ENCODE peak calls at places on chromosome 9, in six cellular contexts. G is spleen, Z is fibroblast of pulmonary artery, B is transverse colon, W is fibroblast of mammary gland, F is choroid plexus epithelial cell. R is an unnamed sample.

GRCh38 chr9:124444166-124444565 is 6.1 kb upstream of the ADGRD2 start:
- DNase-seq in G (no peak), Z (no peak), B (no peak), W (no peak), F (no peak), R (no peak)

GRCh38 chr9:125659954-125660353 is 47.1 kb downstream of the MAPKAP1 start:
- DNase-seq in G (no peak), Z (peak; percentile 78), B (no peak), W (peak; percentile 88), F (peak; percentile 70), R (no peak)

GRCh38 chr9:17802249-17802857 is 223.5 kb downstream of the SH3GL2 start:
- DNase-seq in G (no peak), Z (peak; percentile 32), B (no peak), W (peak; percentile 30), F (peak; percentile 43), R (no peak)

GRCh38 chr9:77807295-77807694 is 159.2 kb upstream of the GNA14 start:
- DNase-seq in G (no peak), Z (peak; percentile 99), B (no peak), W (peak; percentile 95), F (peak; percentile 98), R (peak; percentile 30)

GRCh38 chr9:95242613-95243012 is 74.9 kb downstream of the FANCC start:
- DNase-seq in G (no peak), Z (no peak), B (no peak), W (no peak), F (no peak), R (no peak)

GRCh38 chr9:112527959-112528358 is 41.3 kb downstream of the KIAA1958 start:
- DNase-seq in G (no peak), Z (no peak), B (no peak), W (no peak), F (no peak), R (no peak)

GRCh38 chr9:84493284-84493947 is 152.9 kb upstream of the SLC28A3 start:
- DNase-seq in G (no peak), Z (no peak), B (no peak), W (no peak), F (no peak), R (no peak)

GRCh38 chr9:136656795-136657611 is 5.7 kb upstream of the EGFL7 start:
- DNase-seq in G (peak; percentile 82), Z (no peak), B (no peak), W (no peak), F (no peak), R (peak; percentile 31)

GRCh38 chr9:69307446-69308216 is 17.4 kb upstream of the ENTREP1 start:
- DNase-seq in G (no peak), Z (peak; percentile 79), B (no peak), W (no peak), F (peak; percentile 84), R (no peak)

GRCh38 chr9:137619240-137620090 is 660 bp downstream of the EHMT1 start:
- DNase-seq in G (peak; percentile 91), Z (peak; percentile 57), B (peak; percentile 46), W (peak; percentile 49), F (peak; percentile 64), R (no peak)

GRCh38 chr9:15543033-15543791 is 9.6 kb upstream of the CCDC171 start:
- DNase-seq in G (no peak), Z (peak; percentile 19), B (no peak), W (peak; percentile 5), F (peak; percentile 24), R (peak; percentile 20)

GRCh38 chr9:105296445-105296844 is 52.0 kb downstream of the SLC44A1 start:
- DNase-seq in G (no peak), Z (peak; percentile 25), B (no peak), W (no peak), F (no peak), R (no peak)

GRCh38 chr9:91273853-91274552 is 87.7 kb downstream of the AUH start:
- DNase-seq in G (no peak), Z (peak; percentile 43), B (no peak), W (peak; percentile 77), F (peak; percentile 57), R (no peak)

DNA sequence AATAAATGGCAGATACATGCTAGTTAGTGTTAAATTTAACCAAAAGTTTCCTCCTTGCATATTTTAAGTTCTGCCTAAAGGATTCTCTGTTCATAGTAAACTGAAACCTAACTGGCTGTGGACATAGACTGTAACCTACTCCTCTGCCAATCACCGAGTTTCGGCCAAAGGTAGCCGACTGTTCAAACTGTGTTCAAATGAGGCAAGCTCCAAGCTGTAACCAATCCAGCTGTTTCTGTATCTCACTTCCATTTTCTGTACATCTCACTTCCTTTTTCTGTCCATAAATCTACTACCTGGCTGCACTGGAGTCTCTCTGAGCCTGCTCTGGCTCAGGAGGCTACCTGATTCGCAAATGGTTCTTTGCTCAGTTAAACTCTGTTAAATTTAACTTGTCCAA is 44.1 kb downstream of the KCNV2 start:
- DNase-seq in G (no peak), Z (no peak), B (peak; percentile 9), W (no peak), F (no peak), R (no peak)
- H3K4me3 ChIP-seq in G (no peak overlapping the region), Z (no peak overlapping the region), B (no peak overlapping the region), W (no peak overlapping the region), F (no peak overlapping the region), R (no peak overlapping the region)

GRCh38 chr9:121302786-121303185 is 34.8 kb downstream of the GSN start:
- DNase-seq in G (peak; percentile 46), Z (no peak), B (no peak), W (no peak), F (no peak), R (no peak)

GRCh38 chr9:121300283-121301119 is 32.5 kb downstream of the GSN start:
- DNase-seq in G (peak; percentile 31), Z (no peak), B (no peak), W (no peak), F (no peak), R (no peak)

GRCh38 chr9:121302341-121302740 is 34.4 kb downstream of the GSN start:
- DNase-seq in G (peak; percentile 16), Z (no peak), B (no peak), W (no peak), F (no peak), R (no peak)

GRCh38 chr9:121303456-121304451 is 35.8 kb downstream of the GSN start:
- DNase-seq in G (peak; percentile 38), Z (no peak), B (peak; percentile 61), W (no peak), F (no peak), R (no peak)

GRCh38 chr9:121301881-121302286 is 33.9 kb downstream of the GSN start:
- DNase-seq in G (peak; percentile 40), Z (no peak), B (no peak), W (no peak), F (no peak), R (no peak)
- H3K4me3 ChIP-seq in G (no peak overlapping the region), Z (no peak overlapping the region), B (peak overlapping the region; percentile 2), W (no peak overlapping the region), F (no peak overlapping the region), R (no peak overlapping the region)

DNA sequence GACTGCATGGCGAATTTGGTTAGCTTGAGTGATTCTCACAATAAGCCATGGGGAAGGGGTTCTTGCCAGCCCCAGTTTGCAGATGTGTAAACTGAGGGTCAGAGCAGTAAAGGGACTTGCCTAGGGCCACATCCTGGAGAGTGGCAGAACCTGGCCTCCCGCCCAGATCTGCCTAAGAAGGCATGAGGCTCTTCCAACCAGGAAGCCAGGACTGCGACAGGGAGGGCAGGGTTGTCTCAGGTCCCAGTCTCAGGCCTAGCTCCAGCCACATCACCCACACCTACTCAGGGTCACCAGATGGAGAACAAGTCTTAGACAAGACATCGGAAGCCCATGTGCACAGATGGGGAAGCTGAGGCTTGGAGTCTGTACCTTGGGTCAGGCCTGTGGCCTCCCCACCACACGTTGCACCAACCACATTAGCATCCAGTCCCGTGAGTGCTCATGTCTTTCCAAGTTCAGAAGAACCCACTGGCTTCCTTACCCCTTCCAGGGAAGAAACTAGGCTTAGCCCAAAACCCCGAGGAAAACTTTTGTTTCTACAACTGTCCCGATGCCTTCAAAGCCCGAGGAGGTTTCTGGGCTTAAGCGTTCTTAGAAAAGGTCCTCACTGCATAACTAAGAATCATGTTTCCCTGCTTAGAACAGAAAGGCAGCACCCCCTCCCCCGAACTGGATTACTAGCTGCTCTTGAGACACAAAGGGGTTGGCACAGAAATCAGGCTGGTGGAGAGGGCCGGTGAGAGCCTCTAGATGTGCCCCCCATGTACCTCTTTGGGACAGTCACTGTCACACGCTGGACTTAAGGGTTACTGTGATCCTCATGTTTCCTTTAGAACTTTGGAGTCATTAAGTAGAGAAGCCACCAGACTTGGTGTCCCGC is 2.3 kb downstream of the FAM78A start:
- DNase-seq in G (peak; percentile 64), Z (no peak), B (no peak), W (no peak), F (no peak), R (peak; percentile 96)
- H3K4me3 ChIP-seq in G (peak overlapping the region; percentile 83), Z (no peak overlapping the region), B (peak overlapping the region; percentile 79), W (no peak overlapping the region), F (no peak overlapping the region), R (peak overlapping the region; percentile 63)

GRCh38 chr9:129609486-129610192 is 11.3 kb downstream of the C9orf50 start:
- DNase-seq in G (peak; percentile 85), Z (peak; percentile 42), B (peak; percentile 76), W (no peak), F (peak; percentile 92), R (no peak)
- H3K4me3 ChIP-seq in G (no peak overlapping the region), Z (no peak overlapping the region), B (peak overlapping the region; percentile 60), W (peak overlapping the region; percentile 16), F (peak overlapping the region; percentile 32), R (no peak overlapping the region)

GRCh38 chr9:127185931-127186781 is 63.7 kb upstream of the ANGPTL2 start:
- DNase-seq in G (peak; percentile 64), Z (peak; percentile 99), B (peak; percentile 67), W (peak; percentile 96), F (peak; percentile 93), R (no peak)
- H3K4me3 ChIP-seq in G (no peak overlapping the region), Z (no peak overlapping the region), B (no peak overlapping the region), W (no peak overlapping the region), F (no peak overlapping the region), R (no peak overlapping the region)

R was measured in HL-60.